ENCODE peak calls at places on chromosomes 6 and 20, in seven cellular contexts. P is fibroblast of lung, E is endothelial cell, S is vagina, C is H9, L is Calu3, M is nephron progenitor cell. R is an unnamed sample.

GRCh38 chr6:29834564-29835436 is 7.2 kb downstream of the HLA-G start:
- DNase-seq in L (peak; percentile 73), C (peak; percentile 72), S (no peak), E (peak; percentile 64), P (no peak), M (peak; percentile 75), R (peak; percentile 72)

GRCh38 chr20:51368461-51369211 is 173.9 kb downstream of the NFATC2 start:
- DNase-seq in M (no peak), E (no peak), P (peak; percentile 69), C (no peak), L (no peak), S (no peak), R (no peak)

GRCh38 chr6:51855310-51856082 is 231.9 kb downstream of the PKHD1 start:
- DNase-seq in M (peak; percentile 30), L (peak; percentile 39), C (peak; percentile 57), S (no peak), E (peak; percentile 57), P (peak; percentile 25), R (no peak)

GRCh38 chr6:108735991-108736345 is 112.3 kb upstream of the ARMC2 start:
- DNase-seq in C (peak; percentile 75), E (no peak), P (no peak), L (peak; percentile 56), M (no peak), S (no peak), R (no peak)

GRCh38 chr6:12032783-12033573 is 20.9 kb downstream of the HIVEP1 start:
- DNase-seq in C (no peak), M (no peak), S (no peak), E (no peak), P (no peak), L (no peak), R (no peak)

GRCh38 chr6:2976060-2976459 is 4.7 kb upstream of the SERPINB6 start:
- DNase-seq in S (no peak), C (no peak), E (no peak), M (no peak), P (no peak), L (no peak), R (no peak)

GRCh38 chr20:53763707-53764415 is 170.2 kb upstream of the ZNF217 start:
- DNase-seq in E (no peak), S (no peak), M (no peak), C (peak; percentile 71), L (peak; percentile 54), P (peak; percentile 80), R (no peak)

GRCh38 chr6:80182291-80182690 is 75.8 kb downstream of the BCKDHB start:
- DNase-seq in M (no peak), P (peak; percentile 71), L (no peak), S (no peak), C (no peak), E (no peak), R (no peak)

GRCh38 chr6:125512621-125513020 is 210.9 kb upstream of the HDDC2 start:
- DNase-seq in E (no peak), C (peak; percentile 40), L (no peak), M (no peak), P (no peak), S (no peak), R (no peak)

GRCh38 chr6:152952866-152953509 is 29.9 kb downstream of the FBXO5 start:
- DNase-seq in E (peak; percentile 13), S (no peak), C (no peak), M (no peak), L (no peak), P (peak; percentile 35), R (no peak)

GRCh38 chr20:49790077-49790798 is 22.4 kb upstream of the SLC9A8 start:
- DNase-seq in S (no peak), E (peak; percentile 37), C (no peak), M (no peak), L (no peak), P (no peak), R (no peak)

GRCh38 chr6:164928366-164929154 is 380.8 kb downstream of the C6orf118 start:
- DNase-seq in E (no peak), S (no peak), P (peak; percentile 3), M (no peak), C (no peak), L (no peak), R (peak; percentile 39)

GRCh38 chr6:25962368-25963127 is at the start of gene TRIM38:
- DNase-seq in M (no peak), C (peak; percentile 32), S (no peak), P (peak; percentile 73), E (peak; percentile 29), L (peak; percentile 78), R (no peak)

GRCh38 chr6:168416531-168416930 is 24.5 kb upstream of the SMOC2 start:
- DNase-seq in P (no peak), C (no peak), M (no peak), S (no peak), L (no peak), E (no peak), R (no peak)

GRCh38 chr6:89302936-89303335 is 12.2 kb downstream of the GABRR2 start:
- DNase-seq in L (no peak), S (no peak), P (no peak), E (no peak), M (no peak), C (no peak), R (no peak)

GRCh38 chr6:45966797-45967196 is 48.9 kb downstream of the CLIC5 start:
- DNase-seq in S (no peak), E (no peak), L (no peak), P (no peak), C (no peak), M (no peak), R (no peak)

GRCh38 chr6:91482498-91482897 is 895.6 kb upstream of the MAP3K7 start:
- DNase-seq in C (no peak), S (no peak), L (no peak), E (no peak), M (no peak), P (peak; percentile 49), R (no peak)

GRCh38 chr6:12750416-12750815 is 33.8 kb downstream of the PHACTR1 start:
- DNase-seq in L (no peak), E (no peak), M (no peak), S (no peak), C (no peak), P (no peak), R (no peak)

GRCh38 chr6:15522427-15522826 is 140.4 kb downstream of the DTNBP1 start:
- DNase-seq in M (no peak), S (no peak), C (peak; percentile 51), L (no peak), P (peak; percentile 40), E (no peak), R (no peak)

GRCh38 chr6:12331474-12331873 is 41.3 kb downstream of the EDN1 start:
- DNase-seq in S (peak; percentile 16), L (no peak), E (no peak), M (no peak), P (no peak), C (no peak), R (no peak)

GRCh38 chr6:105192707-105193465 is 13.1 kb upstream of the POPDC3 start:
- DNase-seq in C (no peak), S (no peak), E (no peak), P (peak; percentile 86), L (no peak), M (no peak), R (no peak)

GRCh38 chr20:58551631-58552030 is 36.4 kb upstream of the APCDD1L start:
- DNase-seq in M (no peak), S (peak; percentile 34), L (no peak), E (no peak), P (no peak), C (peak; percentile 8), R (no peak)

GRCh38 chr6:13769655-13770053 is 44.7 kb downstream of the MCUR1 start:
- DNase-seq in E (peak; percentile 11), L (no peak), P (no peak), C (peak; percentile 68), M (no peak), S (no peak), R (no peak)

GRCh38 chr20:8223096-8223870 is 91.2 kb downstream of the PLCB1 start:
- DNase-seq in P (peak; percentile 92), C (no peak), S (no peak), L (no peak), M (no peak), E (no peak), R (no peak)

GRCh38 chr20:19932170-19932667 is 84.9 kb upstream of the NAA20 start:
- DNase-seq in S (no peak), L (no peak), M (no peak), P (peak; percentile 91), E (no peak), C (no peak), R (no peak)
- TF ChIP-seq CTCF in S (no peak), L (no peak), M (no peak), P (no peak), E (no peak), C (no peak), R (no peak)

GRCh38 chr6:144090384-144090783 is 5.0 kb downstream of the SF3B5 start:
- DNase-seq in P (no peak), C (no peak), L (no peak), S (no peak), E (no peak), M (no peak), R (no peak)
- TF ChIP-seq CTCF in P (no peak), C (no peak), L (no peak), S (no peak), E (no peak), M (no peak), R (no peak)

GRCh38 chr20:24615353-24615752 is 145.9 kb downstream of the SYNDIG1 start:
- DNase-seq in L (no peak), S (peak; percentile 74), E (no peak), M (no peak), C (no peak), P (no peak), R (no peak)
- TF ChIP-seq CTCF in L (no peak), S (no peak), E (no peak), M (no peak), C (no peak), P (no peak), R (no peak)

DNA sequence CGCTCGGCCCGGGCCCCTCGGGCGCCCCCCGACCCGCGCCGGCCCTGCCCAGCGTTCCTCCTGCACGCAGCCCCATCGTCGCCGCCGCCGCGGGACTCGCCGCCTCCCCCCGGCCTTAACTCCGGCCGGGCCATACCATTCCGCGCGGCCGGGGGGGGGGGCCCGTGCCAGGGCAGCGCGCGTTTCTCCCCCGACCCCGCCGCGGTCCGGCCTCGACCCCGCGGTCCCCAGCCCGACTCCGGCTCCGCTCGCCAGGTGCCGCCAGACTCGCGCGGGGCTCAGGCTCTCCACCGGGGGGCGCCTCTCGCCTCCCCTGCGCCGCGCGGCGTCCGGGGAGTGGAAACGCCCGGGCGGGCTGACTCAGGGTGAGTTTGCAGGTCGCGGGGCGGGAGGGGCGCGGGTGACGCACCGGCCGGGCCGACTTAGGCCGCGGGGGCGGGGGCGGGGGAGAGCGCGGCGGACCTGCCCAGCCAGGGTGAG is at the start of gene SRXN1:
- DNase-seq in E (peak; percentile 87), M (peak; percentile 91), L (peak; percentile 91), P (peak; percentile 95), S (no peak), C (peak; percentile 89), R (peak; percentile 91)
- TF ChIP-seq CTCF in E (peak; percentile 73), M (peak; percentile 49), L (peak; percentile 69), P (no peak), S (peak; percentile 46), C (peak; percentile 79), R (peak; percentile 76)

GRCh38 chr6:107218142-107218541 is 102.8 kb upstream of the BEND3 start:
- DNase-seq in S (no peak), C (no peak), M (no peak), E (no peak), P (no peak), L (no peak), R (no peak)
- TF ChIP-seq CTCF in S (no peak), C (peak; percentile 38), M (no peak), E (no peak), P (no peak), L (no peak), R (no peak)

GRCh38 chr6:150254671-150255228 is 111.9 kb downstream of the PPP1R14C start:
- DNase-seq in S (no peak), P (peak; percentile 67), L (no peak), M (no peak), E (no peak), C (no peak), R (no peak)
- TF ChIP-seq CTCF in S (no peak), P (no peak), L (no peak), M (no peak), E (no peak), C (no peak), R (no peak)

R was measured in glutamatergic neuron.